ENCODE peak calls at places on chromosome X, in four cellular contexts. K is IMR-90, N is H9, U is H1. E is an unnamed sample.

GRCh38 chrX:110691446-110691845 is 104.2 kb downstream of the CHRDL1 start:
- DNase-seq in K (no peak), N (no peak), U (no peak), E (no peak)

GRCh38 chrX:133922390-133922772 is 63.0 kb downstream of the GPC3 start:
- DNase-seq in K (no peak), N (no peak), U (no peak), E (no peak)

GRCh38 chrX:47579537-47579936 is 2.7 kb upstream of the TIMP1 start:
- DNase-seq in K (peak), N (no peak), U (no peak), E (peak)

GRCh38 chrX:115023139-115023538 is 5.7 kb upstream of the IL13RA2 start:
- DNase-seq in K (peak), N (no peak), U (no peak), E (no peak)

GRCh38 chrX:86348669-86349068 is 200.4 kb downstream of the DACH2 start:
- DNase-seq in K (no peak), N (peak), U (no peak), E (no peak)

GRCh38 chrX:143648705-143649104 is 12.8 kb upstream of the SLITRK4 start:
- DNase-seq in K (no peak), N (peak), U (no peak), E (peak)

GRCh38 chrX:19863237-19864223 is 23.9 kb downstream of the SH3KBP1 start:
- DNase-seq in K (peak), N (no peak), U (no peak), E (no peak)

GRCh38 chrX:130105226-130105625 is 5.1 kb downstream of the ELF4 start:
- DNase-seq in K (no peak), N (no peak), U (no peak), E (no peak)

GRCh38 chrX:110425222-110425621 is 66.6 kb downstream of the RTL9 start:
- DNase-seq in K (no peak), N (no peak), U (no peak), E (no peak)

GRCh38 chrX:151015684-151016083 is 32.5 kb downstream of the HMGB3 start:
- DNase-seq in K (no peak), N (no peak), U (no peak), E (no peak)

GRCh38 chrX:103919336-103919682 is 43.1 kb upstream of the TMSB15B start:
- DNase-seq in K (peak), N (no peak), U (no peak), E (no peak)

GRCh38 chrX:22220941-22221340 is 51.8 kb upstream of the CBLL2 start:
- DNase-seq in K (peak), N (no peak), U (no peak), E (peak)

GRCh38 chrX:45775462-45775861 is 574.8 kb upstream of the DIPK2B start:
- DNase-seq in K (peak), N (no peak), U (no peak), E (peak)

GRCh38 chrX:103533428-103534216 is 14.3 kb upstream of the RAB40A start:
- DNase-seq in K (peak), N (peak), U (peak), E (peak)

GRCh38 chrX:119398974-119399771 is at the start of gene SLC25A43:
- DNase-seq in K (no peak), N (peak), U (no peak), E (no peak)

GRCh38 chrX:150224676-150225075 is 138.4 kb upstream of the MAMLD1 start:
- DNase-seq in K (no peak), N (no peak), U (no peak), E (no peak)

GRCh38 chrX:19832186-19832965 is 55.0 kb downstream of the SH3KBP1 start:
- DNase-seq in K (no peak), N (no peak), U (no peak), E (no peak)

GRCh38 chrX:150238656-150239382 is 124.3 kb upstream of the MAMLD1 start:
- DNase-seq in K (no peak), N (no peak), U (no peak), E (no peak)

DNA sequence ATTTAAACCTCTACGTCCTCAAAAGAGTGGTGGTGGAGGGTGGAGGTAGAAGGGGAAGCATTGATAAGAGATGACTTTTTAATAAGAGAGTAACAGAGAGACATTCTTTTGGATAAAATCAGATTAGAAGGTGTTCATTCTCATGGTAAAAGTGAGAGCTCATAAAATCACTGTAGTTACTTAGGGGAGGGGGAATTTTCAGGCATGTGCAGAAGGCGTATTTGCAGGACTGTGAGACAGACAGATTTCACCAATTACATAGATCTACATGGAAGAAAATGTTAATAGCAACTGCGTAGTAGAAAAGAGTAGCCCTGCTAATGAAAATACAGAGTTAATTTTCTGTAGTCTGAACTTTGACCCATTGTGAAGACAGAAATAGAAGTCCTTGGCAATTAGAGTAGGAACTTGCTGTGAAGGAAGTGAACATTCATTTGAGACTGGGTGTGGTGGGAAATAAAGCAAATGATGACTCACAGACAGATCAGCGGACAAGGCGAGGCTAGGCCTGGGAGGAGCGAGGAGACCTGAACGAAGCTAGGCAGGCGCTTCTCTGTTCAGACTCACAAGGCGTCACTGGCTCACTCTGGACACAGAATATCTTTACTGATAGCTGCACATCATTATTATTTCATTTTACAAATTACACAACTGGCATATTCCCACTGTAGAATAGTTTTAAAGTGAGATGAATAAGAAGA is 57.2 kb upstream of the FAM9C start:
- DNase-seq in K (peak), N (no peak), U (no peak), E (peak)
- H2BK120ac ChIP-seq in K (peak), N (no peak), U (no peak), E (no peak)

DNA sequence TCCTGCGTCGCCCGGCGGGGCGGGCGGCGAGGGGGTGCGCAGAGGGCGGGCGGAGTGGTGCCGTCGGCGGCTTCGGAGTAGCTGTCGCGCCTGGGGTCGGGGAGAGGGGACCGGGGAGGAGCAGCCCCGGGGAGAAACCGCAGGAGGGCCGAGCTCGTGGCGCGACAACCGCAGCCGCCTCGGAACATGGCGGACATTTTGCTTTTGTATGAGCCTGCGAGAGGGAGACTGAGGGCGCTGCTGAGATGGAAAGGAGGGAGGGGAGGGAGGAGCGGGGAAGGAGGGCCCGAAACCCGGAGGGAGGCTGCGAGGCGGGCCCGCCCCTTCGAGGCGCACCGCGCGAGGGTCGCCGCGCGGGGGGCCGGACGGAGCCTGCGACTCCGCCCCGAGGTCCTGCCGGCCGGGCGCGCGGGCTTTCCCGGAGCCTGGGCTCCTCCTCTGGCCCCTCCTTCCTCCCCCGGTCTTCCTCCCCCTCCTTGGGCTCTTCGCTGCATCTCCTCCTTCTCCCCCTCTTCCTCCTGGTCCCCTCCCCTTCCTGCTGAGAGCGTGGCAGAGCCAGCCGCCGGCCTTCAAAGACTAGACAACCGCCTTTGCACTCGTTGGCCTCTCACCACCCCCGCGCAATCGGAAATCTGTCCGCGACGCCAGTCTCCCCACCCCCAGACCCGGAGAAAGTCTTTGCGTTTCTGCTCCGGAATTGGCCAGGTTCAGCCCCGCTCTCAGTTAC is 1.1 kb downstream of the INTS6L start:
- DNase-seq in K (peak), N (peak), U (peak), E (peak)
- H2BK120ac ChIP-seq in K (peak), N (no peak), U (no peak), E (peak)

DNA sequence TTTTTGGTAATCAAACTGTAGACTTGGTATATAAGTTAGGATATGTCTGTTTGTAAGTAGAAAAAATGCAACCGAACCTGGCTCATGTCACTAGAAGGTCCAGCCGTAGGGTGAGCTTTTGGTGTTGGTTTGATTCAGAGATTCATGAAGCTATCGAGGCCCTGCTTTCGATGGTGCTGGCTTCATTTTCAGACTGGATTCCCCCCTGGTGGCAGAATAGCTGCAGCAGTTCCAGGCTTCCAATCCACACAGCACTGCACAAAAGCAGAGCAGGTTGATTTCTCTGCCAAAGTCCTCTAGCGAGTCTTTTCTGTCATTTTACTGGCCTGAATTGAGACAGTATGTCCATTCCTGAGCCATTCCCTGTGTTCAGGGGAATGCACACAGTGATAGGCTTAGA is 33.1 kb downstream of the PDK3 start:
- DNase-seq in K (no peak), N (no peak), U (no peak), E (peak)
- H2BK120ac ChIP-seq in K (no peak), N (no peak), U (no peak), E (no peak)

GRCh38 chrX:37407736-37408135 is 58.6 kb downstream of the PRRG1 start:
- DNase-seq in K (no peak), N (no peak), U (no peak), E (no peak)
- H2BK120ac ChIP-seq in K (no peak), N (no peak), U (no peak), E (no peak)

GRCh38 chrX:10012776-10013175 is 45.6 kb downstream of the CLDN34 start:
- DNase-seq in K (no peak), N (no peak), U (no peak), E (no peak)

GRCh38 chrX:10016516-10017132 is 49.5 kb downstream of the CLDN34 start:
- DNase-seq in K (no peak), N (no peak), U (no peak), E (peak)

GRCh38 chrX:10014462-10015373 is 47.6 kb downstream of the CLDN34 start:
- DNase-seq in K (peak), N (peak), U (peak), E (peak)

GRCh38 chrX:10017866-10018265 is 50.7 kb downstream of the CLDN34 start:
- DNase-seq in K (peak), N (no peak), U (no peak), E (peak)

GRCh38 chrX:10015711-10016515 is 48.8 kb downstream of the CLDN34 start:
- DNase-seq in K (peak), N (peak), U (no peak), E (no peak)
- H2BK120ac ChIP-seq in K (no peak), N (no peak), U (no peak), E (peak)

GRCh38 chrX:48918644-48919340 is at the start of gene PIM2:
- DNase-seq in K (peak), N (peak), U (peak), E (peak)
- H2BK120ac ChIP-seq in K (no peak), N (no peak), U (peak), E (no peak)

GRCh38 chrX:38820751-38821150 is 19.5 kb downstream of the MID1IP1 start:
- DNase-seq in K (no peak), N (no peak), U (no peak), E (no peak)

GRCh38 chrX:38819163-38819562 is 17.9 kb downstream of the MID1IP1 start:
- DNase-seq in K (no peak), N (no peak), U (no peak), E (no peak)

GRCh38 chrX:38819709-38820108 is 18.4 kb downstream of the MID1IP1 start:
- DNase-seq in K (no peak), N (no peak), U (no peak), E (no peak)

GRCh38 chrX:38816158-38816557 is 14.9 kb downstream of the MID1IP1 start:
- DNase-seq in K (no peak), N (no peak), U (no peak), E (no peak)

DNA sequence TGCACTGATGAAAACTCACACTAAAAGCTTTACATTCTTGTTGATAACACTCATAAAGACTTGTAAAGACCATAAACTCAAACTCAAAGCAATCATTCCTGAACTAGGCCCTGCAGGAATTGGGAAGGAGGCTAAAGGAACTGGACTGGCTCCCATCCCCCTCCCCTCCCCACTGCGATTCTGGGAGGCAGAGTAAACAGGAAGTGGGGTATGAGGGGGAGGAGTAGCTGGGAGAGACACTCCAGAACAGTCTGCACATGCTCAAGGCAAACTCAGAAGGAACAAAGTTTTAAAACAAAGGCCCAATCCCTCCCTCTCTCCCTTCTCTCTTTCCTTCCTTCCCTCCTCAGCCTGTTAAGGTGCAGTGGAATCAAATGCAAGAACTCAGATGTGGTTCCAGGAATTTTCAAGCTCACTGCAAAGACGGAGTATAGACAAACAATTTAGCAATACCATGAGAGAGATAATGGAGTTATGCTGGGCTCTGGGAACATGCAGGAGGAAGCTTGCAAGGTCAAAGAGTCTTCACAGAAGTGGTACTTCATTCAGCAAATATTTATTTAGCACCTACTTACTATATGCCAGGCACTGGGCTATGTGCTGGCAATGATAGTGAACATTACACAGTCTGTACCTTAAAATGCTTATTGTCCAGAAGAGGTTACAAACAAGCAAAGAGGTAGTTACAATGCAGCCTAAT is 15.9 kb downstream of the MID1IP1 start:
- DNase-seq in K (peak), N (peak), U (no peak), E (no peak)
- H2BK120ac ChIP-seq in K (peak), N (no peak), U (no peak), E (peak)

GRCh38 chrX:36683507-36683906 is 324.7 kb upstream of the FAM47C start:
- DNase-seq in K (no peak), N (no peak), U (no peak), E (no peak)

DNA sequence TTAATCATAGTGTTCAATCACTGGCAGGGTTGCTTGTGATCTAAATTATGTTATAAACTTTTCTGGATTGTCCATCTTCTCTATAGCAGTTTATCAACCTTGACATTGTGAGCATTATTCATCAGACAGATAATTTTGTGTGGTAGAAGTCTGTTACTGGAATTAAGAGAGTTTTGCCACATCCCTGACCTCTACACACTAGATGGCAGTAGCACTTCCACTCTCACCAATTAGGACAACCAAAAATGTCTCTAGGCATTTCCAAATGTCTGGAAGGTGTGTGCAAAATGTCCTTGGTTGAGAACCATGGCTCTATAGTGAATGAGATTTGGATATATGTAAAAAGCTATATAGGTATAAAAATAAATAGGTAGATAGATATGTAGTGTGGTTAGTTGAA is 324.1 kb upstream of the FAM47C start:
- DNase-seq in K (no peak), N (no peak), U (no peak), E (no peak)
- H2BK120ac ChIP-seq in K (no peak), N (no peak), U (no peak), E (no peak)

GRCh38 chrX:39759526-39760224 is 338.1 kb downstream of the BCOR start:
- DNase-seq in K (peak), N (no peak), U (no peak), E (peak)

GRCh38 chrX:39757971-39758370 is 339.8 kb downstream of the BCOR start:
- DNase-seq in K (peak), N (no peak), U (no peak), E (peak)

GRCh38 chrX:39756086-39756883 is 341.5 kb downstream of the BCOR start:
- DNase-seq in K (no peak), N (no peak), U (no peak), E (peak)

GRCh38 chrX:39760930-39761329 is 336.8 kb downstream of the BCOR start:
- DNase-seq in K (no peak), N (no peak), U (no peak), E (no peak)

DNA sequence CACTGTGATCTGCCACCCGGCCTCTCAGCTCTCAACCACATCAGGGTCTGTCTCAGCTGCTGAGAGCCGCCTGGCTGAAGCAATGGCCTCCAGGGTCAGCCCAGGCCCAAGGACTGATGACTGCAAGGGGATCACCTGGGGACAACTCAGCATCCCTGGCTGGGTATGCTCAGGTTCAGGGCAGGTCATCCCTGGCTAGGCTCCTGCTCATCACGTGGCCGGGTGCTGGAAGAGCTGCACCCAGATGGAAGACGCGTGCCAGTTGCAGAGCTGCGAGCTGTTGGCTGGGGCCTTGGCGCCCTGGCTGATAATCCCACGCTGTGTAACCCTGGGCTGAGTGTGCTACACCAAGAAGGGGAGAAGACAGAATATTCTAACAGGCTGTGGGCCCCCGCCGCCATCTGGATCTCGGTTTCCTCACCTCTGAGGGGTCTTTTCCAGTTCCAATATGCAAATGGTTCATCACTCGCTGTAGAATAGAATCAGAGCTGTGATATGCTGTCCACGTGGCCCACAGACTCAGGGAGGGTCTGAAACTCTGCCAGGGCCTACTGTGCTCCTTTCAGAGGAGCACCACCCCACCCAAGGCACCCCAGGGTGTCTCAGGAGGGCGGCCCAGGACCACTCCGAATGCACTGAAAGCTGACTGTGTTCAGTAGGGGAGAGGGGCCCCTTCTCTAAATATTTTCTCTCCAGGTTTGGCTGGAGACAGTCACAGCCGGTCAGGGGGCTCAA is 338.8 kb downstream of the BCOR start:
- DNase-seq in K (no peak), N (no peak), U (no peak), E (peak)
- H2BK120ac ChIP-seq in K (peak), N (no peak), U (no peak), E (peak)

E was measured in trophoblast cell.